ENCODE peak calls at places on chromosomes 2 and 18, in six cellular contexts. C, E, N, P, A and V are unnamed samples.

GRCh38 chr2:241197947-241198346 is 9.5 kb downstream of the ANO7 start:
- DNase-seq in C (no peak), E (no peak), N (peak; percentile 20), P (no peak), A (no peak), V (peak; percentile 3)

GRCh38 chr2:239305771-239306170 is 95.0 kb downstream of the HDAC4 start:
- DNase-seq in C (no peak), E (no peak), N (no peak), P (no peak), A (no peak), V (no peak)

GRCh38 chr2:236404346-236404745 is 140.1 kb upstream of the ASB18 start:
- DNase-seq in C (no peak), E (no peak), N (no peak), P (no peak), A (no peak), V (no peak)

GRCh38 chr2:56757884-56758545 is 574.2 kb downstream of the CCDC85A start:
- DNase-seq in C (no peak), E (no peak), N (no peak), P (no peak), A (no peak), V (no peak)

GRCh38 chr2:10497797-10498251 is 49.7 kb upstream of the ODC1 start:
- DNase-seq in C (peak; percentile 83), E (peak; percentile 84), N (no peak), P (peak; percentile 86), A (peak; percentile 38), V (peak; percentile 84)

GRCh38 chr2:27093430-27094352 is 7.1 kb downstream of the KHK start:
- DNase-seq in C (no peak), E (no peak), N (no peak), P (no peak), A (no peak), V (no peak)

GRCh38 chr2:142858991-142859390 is 18.5 kb upstream of the KYNU start:
- DNase-seq in C (no peak), E (no peak), N (no peak), P (no peak), A (no peak), V (no peak)

GRCh38 chr2:128635361-128635900 is 316.8 kb upstream of the HS6ST1 start:
- DNase-seq in C (no peak), E (no peak), N (no peak), P (no peak), A (no peak), V (no peak)

DNA sequence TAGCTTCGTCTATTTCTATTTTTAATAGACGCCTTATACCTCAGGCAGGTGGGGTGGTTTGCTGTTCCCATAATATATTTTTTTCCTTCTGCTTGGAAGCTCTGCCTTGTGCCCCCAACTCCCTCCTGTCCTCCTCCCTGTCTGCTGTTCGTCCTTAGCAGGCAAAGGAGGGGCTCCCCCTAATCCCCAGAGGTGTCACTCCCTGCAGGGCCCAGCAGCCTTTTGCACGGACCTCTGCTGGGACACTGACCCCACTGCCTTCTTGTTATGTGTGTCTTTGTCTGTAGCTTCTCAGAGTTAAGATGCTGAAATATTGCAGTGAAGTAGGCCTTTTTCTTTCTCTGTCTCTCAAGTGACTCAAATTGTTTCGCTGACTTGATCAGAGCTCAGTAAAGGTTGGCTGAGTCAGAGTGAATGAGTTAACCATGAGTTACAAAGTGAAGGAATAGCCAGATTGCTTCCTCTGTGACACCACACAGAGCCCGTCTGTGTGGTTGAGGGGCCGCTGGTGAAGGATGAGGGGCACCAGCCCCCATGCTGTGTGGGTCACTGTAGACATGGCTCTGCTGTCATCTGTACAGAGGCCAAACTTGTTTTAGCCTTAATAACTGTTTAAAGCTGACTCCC is 47.7 kb downstream of the PRKCE start:
- DNase-seq in C (peak; percentile 88), E (no peak), N (no peak), P (no peak), A (no peak), V (no peak)
- H3K27ac ChIP-seq in C (no peak overlapping the region), E (peak overlapping the region; percentile 29), N (no peak overlapping the region), P (no peak overlapping the region), A (no peak overlapping the region), V (no peak overlapping the region)

GRCh38 chr18:74282359-74283254 is 9.2 kb downstream of the CYB5A start:
- DNase-seq in C (no peak), E (no peak), N (no peak), P (no peak), A (no peak), V (no peak)

GRCh38 chr18:74284501-74285004 is 7.2 kb downstream of the CYB5A start:
- DNase-seq in C (no peak), E (no peak), N (no peak), P (no peak), A (no peak), V (no peak)

GRCh38 chr18:74283255-74283554 is 8.6 kb downstream of the CYB5A start:
- DNase-seq in C (no peak), E (no peak), N (no peak), P (no peak), A (no peak), V (no peak)

GRCh38 chr18:74281639-74282358 is 10.0 kb downstream of the CYB5A start:
- DNase-seq in C (no peak), E (no peak), N (no peak), P (no peak), A (no peak), V (no peak)

GRCh38 chr18:74283646-74284045 is 8.1 kb downstream of the CYB5A start:
- DNase-seq in C (no peak), E (no peak), N (no peak), P (no peak), A (no peak), V (no peak)
- H3K27ac ChIP-seq in C (no peak overlapping the region), E (peak overlapping the region; percentile 64), N (peak overlapping the region; percentile 69), P (no peak overlapping the region), A (no peak overlapping the region), V (no peak overlapping the region)

GRCh38 chr2:46042711-46043110 is 254.5 kb upstream of the EPAS1 start:
- DNase-seq in C (no peak), E (no peak), N (no peak), P (no peak), A (no peak), V (no peak)
- H3K27ac ChIP-seq in C (no peak overlapping the region), E (peak overlapping the region; percentile 57), N (peak overlapping the region; percentile 58), P (no peak overlapping the region), A (no peak overlapping the region), V (no peak overlapping the region)

GRCh38 chr2:162073776-162074578 is at the start of gene DPP4:
- DNase-seq in C (peak; percentile 22), E (peak; percentile 32), N (peak; percentile 65), P (peak; percentile 53), A (peak; percentile 38), V (peak; percentile 55)

GRCh38 chr2:162074579-162074922 is 536 bp upstream of the DPP4 start:
- DNase-seq in C (no peak), E (no peak), N (no peak), P (no peak), A (no peak), V (no peak)

GRCh38 chr2:162075689-162076132 is 1.7 kb upstream of the DPP4 start:
- DNase-seq in C (peak; percentile 82), E (no peak), N (no peak), P (no peak), A (no peak), V (no peak)

GRCh38 chr2:162072976-162073775 is 839 bp downstream of the DPP4 start:
- DNase-seq in C (peak; percentile 22), E (no peak), N (peak; percentile 46), P (no peak), A (no peak), V (no peak)

GRCh38 chr2:162074937-162075688 is 1.1 kb upstream of the DPP4 start:
- DNase-seq in C (peak; percentile 85), E (no peak), N (no peak), P (no peak), A (no peak), V (no peak)
- H3K27ac ChIP-seq in C (no peak overlapping the region), E (no peak overlapping the region), N (no peak overlapping the region), P (no peak overlapping the region), A (no peak overlapping the region), V (no peak overlapping the region)

DNA sequence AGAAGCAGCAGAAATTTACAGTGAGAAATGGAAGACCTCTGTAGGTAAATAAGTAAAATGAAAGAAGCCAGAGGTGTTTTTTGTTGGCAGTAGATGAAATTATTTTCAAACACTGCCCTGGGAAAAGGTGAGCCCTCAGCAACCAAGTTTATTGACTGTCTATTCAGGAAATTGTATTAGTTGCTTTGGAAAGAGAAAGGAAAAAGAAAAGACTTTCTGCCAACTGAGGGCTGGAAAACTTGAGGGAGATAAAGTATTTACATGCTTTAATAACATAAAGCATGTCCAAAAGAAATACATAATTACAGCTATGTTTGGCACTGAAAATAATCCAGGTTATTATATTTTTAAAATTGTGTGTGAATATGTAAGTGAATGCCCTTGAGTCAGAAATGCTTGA is 14.7 kb downstream of the CRIM1 start:
- DNase-seq in C (no peak), E (no peak), N (no peak), P (no peak), A (no peak), V (no peak)
- H3K27ac ChIP-seq in C (no peak overlapping the region), E (peak overlapping the region; percentile 88), N (no peak overlapping the region), P (no peak overlapping the region), A (no peak overlapping the region), V (peak overlapping the region; percentile 46)

DNA sequence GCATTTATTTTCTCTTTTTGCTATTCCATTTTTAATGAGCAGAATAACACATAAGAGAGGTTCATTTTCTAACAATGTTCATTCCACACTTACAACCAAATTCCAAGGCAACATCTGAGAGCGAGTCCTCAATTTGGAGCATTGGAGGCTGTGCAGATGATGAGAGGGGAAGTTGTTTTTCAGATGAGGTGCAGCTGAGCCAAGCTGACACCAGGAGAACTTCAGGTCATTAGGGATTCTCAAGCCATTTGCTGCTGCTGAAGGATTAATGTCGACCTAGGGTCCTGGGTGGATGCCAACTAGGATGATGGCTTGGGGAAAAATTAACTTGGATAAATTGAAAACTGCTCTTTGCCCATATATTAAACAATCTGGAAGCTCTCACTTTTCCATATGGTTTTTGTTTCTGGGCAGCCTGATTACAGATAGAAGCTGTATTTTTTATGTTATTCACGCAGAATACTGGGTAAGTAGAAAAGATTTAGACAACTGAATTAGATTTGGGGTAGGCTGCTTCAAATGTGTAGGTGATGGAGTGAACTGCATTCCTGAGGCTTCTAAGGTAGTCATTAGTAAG is 206.4 kb upstream of the SLC39A10 start:
- DNase-seq in C (no peak), E (no peak), N (no peak), P (no peak), A (no peak), V (no peak)
- H3K27ac ChIP-seq in C (no peak overlapping the region), E (no peak overlapping the region), N (no peak overlapping the region), P (no peak overlapping the region), A (no peak overlapping the region), V (no peak overlapping the region)

DNA sequence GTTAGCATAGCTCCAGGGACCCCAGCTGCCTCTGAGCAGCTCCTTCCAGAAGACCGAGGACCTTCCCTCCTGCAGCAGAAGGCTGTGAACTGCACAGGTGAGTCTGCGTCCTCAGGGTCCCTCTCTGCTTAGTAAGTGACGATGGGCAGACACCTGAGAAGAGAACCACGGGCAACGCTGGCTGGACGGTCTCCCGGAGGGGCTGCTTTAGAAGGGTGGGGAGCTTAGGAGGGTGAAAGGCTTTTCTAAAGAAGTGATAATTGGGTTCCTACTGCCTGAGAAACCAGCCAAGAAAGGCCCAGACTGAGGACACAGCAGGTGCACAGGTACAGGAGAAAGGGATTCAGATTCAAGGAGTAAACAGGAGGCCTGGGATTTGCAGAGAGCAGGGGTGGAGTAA is 276.6 kb upstream of the PXDN start:
- DNase-seq in C (no peak), E (no peak), N (no peak), P (no peak), A (no peak), V (no peak)
- H3K27ac ChIP-seq in C (no peak overlapping the region), E (no peak overlapping the region), N (no peak overlapping the region), P (no peak overlapping the region), A (no peak overlapping the region), V (no peak overlapping the region)